ENCODE peak calls at places on chromosome 1, in ten cellular contexts. One of them, this sample, is unnamed.

GRCh38 chr1:7218210-7218832 is 433.1 kb downstream of the CAMTA1 start:
- DNase-seq in bronchial epithelial cell: peak
- DNase-seq in NCI-H82: peak
- DNase-seq in substantia nigra: no peak
- DNase-seq in amniotic stem cell: no peak
- DNase-seq in NCI-H460: peak
- DNase-seq in neuronal stem cell: peak
- DNase-seq in stimulated activated CD4-positive, alpha-beta T cell treated with anti-CD3 and anti-CD28 coated beads, Interleukin-1b, Interleukin-23, amount 100 ng/mL, for 24 hours: no peak
- DNase-seq in nucleus accumbens: no peak
- DNase-seq in amygdala: no peak
- DNase-seq in this sample: peak

GRCh38 chr1:143727263-143727662 is 244.5 kb downstream of the FAM72C start:
- DNase-seq in neuronal stem cell: no peak
- DNase-seq in substantia nigra: no peak
- DNase-seq in amniotic stem cell: no peak
- DNase-seq in nucleus accumbens: no peak
- DNase-seq in stimulated activated CD4-positive, alpha-beta T cell treated with anti-CD3 and anti-CD28 coated beads, Interleukin-1b, Interleukin-23, amount 100 ng/mL, for 24 hours: no peak
- DNase-seq in amygdala: no peak
- DNase-seq in NCI-H82: no peak
- DNase-seq in bronchial epithelial cell: no peak
- DNase-seq in NCI-H460: no peak
- DNase-seq in this sample: no peak

GRCh38 chr1:26275580-26276431 is 4.1 kb upstream of the SH3BGRL3 start:
- DNase-seq in bronchial epithelial cell: peak
- DNase-seq in neuronal stem cell: peak
- DNase-seq in stimulated activated CD4-positive, alpha-beta T cell treated with anti-CD3 and anti-CD28 coated beads, Interleukin-1b, Interleukin-23, amount 100 ng/mL, for 24 hours: peak
- DNase-seq in amygdala: peak
- DNase-seq in substantia nigra: peak
- DNase-seq in NCI-H460: peak
- DNase-seq in amniotic stem cell: peak
- DNase-seq in nucleus accumbens: peak
- DNase-seq in NCI-H82: peak
- DNase-seq in this sample: peak

GRCh38 chr1:186306533-186306932 is 68.5 kb downstream of the TPR start:
- DNase-seq in bronchial epithelial cell: no peak
- DNase-seq in stimulated activated CD4-positive, alpha-beta T cell treated with anti-CD3 and anti-CD28 coated beads, Interleukin-1b, Interleukin-23, amount 100 ng/mL, for 24 hours: no peak
- DNase-seq in substantia nigra: no peak
- DNase-seq in amygdala: no peak
- DNase-seq in NCI-H460: no peak
- DNase-seq in neuronal stem cell: no peak
- DNase-seq in nucleus accumbens: no peak
- DNase-seq in amniotic stem cell: no peak
- DNase-seq in NCI-H82: no peak
- DNase-seq in this sample: no peak

GRCh38 chr1:10724948-10725852 is 71.2 kb downstream of the CASZ1 start:
- DNase-seq in neuronal stem cell: no peak
- DNase-seq in NCI-H460: no peak
- DNase-seq in amygdala: no peak
- DNase-seq in substantia nigra: no peak
- DNase-seq in bronchial epithelial cell: no peak
- DNase-seq in NCI-H82: peak
- DNase-seq in nucleus accumbens: no peak
- DNase-seq in amniotic stem cell: peak
- DNase-seq in stimulated activated CD4-positive, alpha-beta T cell treated with anti-CD3 and anti-CD28 coated beads, Interleukin-1b, Interleukin-23, amount 100 ng/mL, for 24 hours: no peak
- DNase-seq in this sample: no peak

GRCh38 chr1:76095800-76096199 is 21.3 kb downstream of the ST6GALNAC3 start:
- DNase-seq in bronchial epithelial cell: no peak
- DNase-seq in neuronal stem cell: no peak
- DNase-seq in amniotic stem cell: no peak
- DNase-seq in nucleus accumbens: no peak
- DNase-seq in stimulated activated CD4-positive, alpha-beta T cell treated with anti-CD3 and anti-CD28 coated beads, Interleukin-1b, Interleukin-23, amount 100 ng/mL, for 24 hours: no peak
- DNase-seq in substantia nigra: no peak
- DNase-seq in NCI-H82: no peak
- DNase-seq in NCI-H460: no peak
- DNase-seq in amygdala: no peak
- DNase-seq in this sample: no peak

GRCh38 chr1:206114692-206115430 is 2.3 kb downstream of the AVPR1B start:
- DNase-seq in bronchial epithelial cell: no peak
- DNase-seq in amniotic stem cell: no peak
- DNase-seq in nucleus accumbens: no peak
- DNase-seq in NCI-H82: no peak
- DNase-seq in substantia nigra: no peak
- DNase-seq in amygdala: no peak
- DNase-seq in stimulated activated CD4-positive, alpha-beta T cell treated with anti-CD3 and anti-CD28 coated beads, Interleukin-1b, Interleukin-23, amount 100 ng/mL, for 24 hours: no peak
- DNase-seq in NCI-H460: no peak
- DNase-seq in neuronal stem cell: no peak
- DNase-seq in this sample: no peak

GRCh38 chr1:25036117-25036546 is 106.1 kb upstream of the RUNX3 start:
- DNase-seq in substantia nigra: no peak
- DNase-seq in nucleus accumbens: no peak
- DNase-seq in stimulated activated CD4-positive, alpha-beta T cell treated with anti-CD3 and anti-CD28 coated beads, Interleukin-1b, Interleukin-23, amount 100 ng/mL, for 24 hours: no peak
- DNase-seq in neuronal stem cell: no peak
- DNase-seq in NCI-H82: no peak
- DNase-seq in amygdala: no peak
- DNase-seq in NCI-H460: no peak
- DNase-seq in bronchial epithelial cell: no peak
- DNase-seq in amniotic stem cell: no peak
- DNase-seq in this sample: no peak

GRCh38 chr1:178819123-178819522 is 51.8 kb downstream of the ANGPTL1 start:
- DNase-seq in bronchial epithelial cell: peak
- DNase-seq in substantia nigra: no peak
- DNase-seq in amniotic stem cell: no peak
- DNase-seq in nucleus accumbens: no peak
- DNase-seq in stimulated activated CD4-positive, alpha-beta T cell treated with anti-CD3 and anti-CD28 coated beads, Interleukin-1b, Interleukin-23, amount 100 ng/mL, for 24 hours: no peak
- DNase-seq in NCI-H82: no peak
- DNase-seq in NCI-H460: no peak
- DNase-seq in amygdala: no peak
- DNase-seq in neuronal stem cell: no peak
- DNase-seq in this sample: no peak

GRCh38 chr1:214416417-214417212 is 134.8 kb downstream of the PTPN14 start:
- DNase-seq in amniotic stem cell: no peak
- DNase-seq in stimulated activated CD4-positive, alpha-beta T cell treated with anti-CD3 and anti-CD28 coated beads, Interleukin-1b, Interleukin-23, amount 100 ng/mL, for 24 hours: no peak
- DNase-seq in neuronal stem cell: no peak
- DNase-seq in nucleus accumbens: no peak
- DNase-seq in substantia nigra: no peak
- DNase-seq in NCI-H460: no peak
- DNase-seq in NCI-H82: no peak
- DNase-seq in bronchial epithelial cell: peak
- DNase-seq in amygdala: no peak
- DNase-seq in this sample: no peak

GRCh38 chr1:234730542-234731370 is 120.8 kb upstream of the IRF2BP2 start:
- DNase-seq in amygdala: no peak
- DNase-seq in bronchial epithelial cell: no peak
- DNase-seq in NCI-H82: no peak
- DNase-seq in substantia nigra: no peak
- DNase-seq in nucleus accumbens: no peak
- DNase-seq in stimulated activated CD4-positive, alpha-beta T cell treated with anti-CD3 and anti-CD28 coated beads, Interleukin-1b, Interleukin-23, amount 100 ng/mL, for 24 hours: no peak
- DNase-seq in neuronal stem cell: no peak
- DNase-seq in amniotic stem cell: no peak
- DNase-seq in NCI-H460: no peak
- DNase-seq in this sample: no peak

GRCh38 chr1:109667452-109668122 is at the start of gene GSTM2:
- DNase-seq in nucleus accumbens: no peak
- DNase-seq in NCI-H82: peak
- DNase-seq in amniotic stem cell: peak
- DNase-seq in NCI-H460: peak
- DNase-seq in substantia nigra: peak
- DNase-seq in amygdala: peak
- DNase-seq in stimulated activated CD4-positive, alpha-beta T cell treated with anti-CD3 and anti-CD28 coated beads, Interleukin-1b, Interleukin-23, amount 100 ng/mL, for 24 hours: peak
- DNase-seq in bronchial epithelial cell: peak
- DNase-seq in neuronal stem cell: peak
- DNase-seq in this sample: peak

GRCh38 chr1:241789061-241789460 is 58.9 kb upstream of the EXO1 start:
- DNase-seq in amniotic stem cell: no peak
- DNase-seq in bronchial epithelial cell: no peak
- DNase-seq in stimulated activated CD4-positive, alpha-beta T cell treated with anti-CD3 and anti-CD28 coated beads, Interleukin-1b, Interleukin-23, amount 100 ng/mL, for 24 hours: no peak
- DNase-seq in NCI-H460: no peak
- DNase-seq in neuronal stem cell: no peak
- DNase-seq in amygdala: no peak
- DNase-seq in substantia nigra: no peak
- DNase-seq in NCI-H82: no peak
- DNase-seq in nucleus accumbens: no peak
- DNase-seq in this sample: no peak

GRCh38 chr1:229364216-229365065 is 21.6 kb upstream of the CCSAP start:
- DNase-seq in neuronal stem cell: no peak
- DNase-seq in amniotic stem cell: no peak
- DNase-seq in substantia nigra: no peak
- DNase-seq in bronchial epithelial cell: no peak
- DNase-seq in nucleus accumbens: no peak
- DNase-seq in stimulated activated CD4-positive, alpha-beta T cell treated with anti-CD3 and anti-CD28 coated beads, Interleukin-1b, Interleukin-23, amount 100 ng/mL, for 24 hours: no peak
- DNase-seq in amygdala: no peak
- DNase-seq in NCI-H82: no peak
- DNase-seq in NCI-H460: no peak
- DNase-seq in this sample: no peak

GRCh38 chr1:192158181-192158580 is at the start of gene RGS18:
- DNase-seq in NCI-H460: no peak
- DNase-seq in NCI-H82: no peak
- DNase-seq in neuronal stem cell: no peak
- DNase-seq in bronchial epithelial cell: no peak
- DNase-seq in amygdala: no peak
- DNase-seq in amniotic stem cell: no peak
- DNase-seq in substantia nigra: no peak
- DNase-seq in nucleus accumbens: no peak
- DNase-seq in stimulated activated CD4-positive, alpha-beta T cell treated with anti-CD3 and anti-CD28 coated beads, Interleukin-1b, Interleukin-23, amount 100 ng/mL, for 24 hours: no peak
- DNase-seq in this sample: peak

GRCh38 chr1:8962812-8963669 is 17.4 kb downstream of the CA6 start:
- DNase-seq in NCI-H460: peak
- DNase-seq in stimulated activated CD4-positive, alpha-beta T cell treated with anti-CD3 and anti-CD28 coated beads, Interleukin-1b, Interleukin-23, amount 100 ng/mL, for 24 hours: no peak
- DNase-seq in neuronal stem cell: no peak
- DNase-seq in amniotic stem cell: no peak
- DNase-seq in bronchial epithelial cell: peak
- DNase-seq in nucleus accumbens: no peak
- DNase-seq in NCI-H82: peak
- DNase-seq in substantia nigra: no peak
- DNase-seq in amygdala: no peak
- DNase-seq in this sample: peak

GRCh38 chr1:191022856-191023255 is 545.2 kb upstream of the BRINP3 start:
- DNase-seq in NCI-H460: no peak
- DNase-seq in amniotic stem cell: peak
- DNase-seq in NCI-H82: no peak
- DNase-seq in stimulated activated CD4-positive, alpha-beta T cell treated with anti-CD3 and anti-CD28 coated beads, Interleukin-1b, Interleukin-23, amount 100 ng/mL, for 24 hours: no peak
- DNase-seq in nucleus accumbens: no peak
- DNase-seq in bronchial epithelial cell: peak
- DNase-seq in substantia nigra: no peak
- DNase-seq in neuronal stem cell: no peak
- DNase-seq in amygdala: no peak
- DNase-seq in this sample: no peak

GRCh38 chr1:48203287-48203900 is 19.1 kb upstream of the SLC5A9 start:
- DNase-seq in NCI-H82: peak
- DNase-seq in nucleus accumbens: no peak
- DNase-seq in stimulated activated CD4-positive, alpha-beta T cell treated with anti-CD3 and anti-CD28 coated beads, Interleukin-1b, Interleukin-23, amount 100 ng/mL, for 24 hours: no peak
- DNase-seq in neuronal stem cell: peak
- DNase-seq in bronchial epithelial cell: peak
- DNase-seq in amygdala: no peak
- DNase-seq in substantia nigra: no peak
- DNase-seq in amniotic stem cell: peak
- DNase-seq in NCI-H460: peak
- DNase-seq in this sample: no peak

GRCh38 chr1:26574018-26574417 is 44.5 kb downstream of the RPS6KA1 start:
- DNase-seq in NCI-H82: no peak
- DNase-seq in nucleus accumbens: no peak
- DNase-seq in bronchial epithelial cell: no peak
- DNase-seq in NCI-H460: no peak
- DNase-seq in substantia nigra: no peak
- DNase-seq in stimulated activated CD4-positive, alpha-beta T cell treated with anti-CD3 and anti-CD28 coated beads, Interleukin-1b, Interleukin-23, amount 100 ng/mL, for 24 hours: no peak
- DNase-seq in amniotic stem cell: no peak
- DNase-seq in neuronal stem cell: no peak
- DNase-seq in amygdala: no peak
- DNase-seq in this sample: no peak

GRCh38 chr1:16986596-16987361 is 6.4 kb upstream of the MFAP2 start:
- DNase-seq in bronchial epithelial cell: no peak
- DNase-seq in nucleus accumbens: no peak
- DNase-seq in NCI-H460: no peak
- DNase-seq in NCI-H82: peak
- DNase-seq in amygdala: no peak
- DNase-seq in substantia nigra: no peak
- DNase-seq in amniotic stem cell: no peak
- DNase-seq in stimulated activated CD4-positive, alpha-beta T cell treated with anti-CD3 and anti-CD28 coated beads, Interleukin-1b, Interleukin-23, amount 100 ng/mL, for 24 hours: no peak
- DNase-seq in neuronal stem cell: no peak
- DNase-seq in this sample: no peak

GRCh38 chr1:200483491-200484143 is 73.8 kb upstream of the ZNF281 start:
- DNase-seq in nucleus accumbens: no peak
- DNase-seq in stimulated activated CD4-positive, alpha-beta T cell treated with anti-CD3 and anti-CD28 coated beads, Interleukin-1b, Interleukin-23, amount 100 ng/mL, for 24 hours: peak
- DNase-seq in substantia nigra: no peak
- DNase-seq in NCI-H460: peak
- DNase-seq in NCI-H82: no peak
- DNase-seq in amygdala: no peak
- DNase-seq in bronchial epithelial cell: peak
- DNase-seq in amniotic stem cell: peak
- DNase-seq in neuronal stem cell: no peak
- DNase-seq in this sample: peak

GRCh38 chr1:28417441-28418277 is 48.1 kb downstream of the PHACTR4 start:
- DNase-seq in bronchial epithelial cell: peak
- DNase-seq in amygdala: no peak
- DNase-seq in amniotic stem cell: peak
- DNase-seq in neuronal stem cell: no peak
- DNase-seq in substantia nigra: no peak
- DNase-seq in nucleus accumbens: no peak
- DNase-seq in stimulated activated CD4-positive, alpha-beta T cell treated with anti-CD3 and anti-CD28 coated beads, Interleukin-1b, Interleukin-23, amount 100 ng/mL, for 24 hours: no peak
- DNase-seq in NCI-H460: peak
- DNase-seq in NCI-H82: no peak
- DNase-seq in this sample: no peak

GRCh38 chr1:156121441-156121840 is 6.9 kb downstream of the LMNA start:
- DNase-seq in amniotic stem cell: no peak
- DNase-seq in nucleus accumbens: no peak
- DNase-seq in neuronal stem cell: no peak
- DNase-seq in NCI-H460: no peak
- DNase-seq in stimulated activated CD4-positive, alpha-beta T cell treated with anti-CD3 and anti-CD28 coated beads, Interleukin-1b, Interleukin-23, amount 100 ng/mL, for 24 hours: no peak
- DNase-seq in NCI-H82: peak
- DNase-seq in substantia nigra: no peak
- DNase-seq in amygdala: no peak
- DNase-seq in bronchial epithelial cell: no peak
- DNase-seq in this sample: no peak

GRCh38 chr1:201772178-201772577 is 56.8 kb upstream of the IPO9 start:
- DNase-seq in NCI-H82: no peak
- DNase-seq in bronchial epithelial cell: peak
- DNase-seq in NCI-H460: no peak
- DNase-seq in amniotic stem cell: no peak
- DNase-seq in nucleus accumbens: no peak
- DNase-seq in neuronal stem cell: no peak
- DNase-seq in stimulated activated CD4-positive, alpha-beta T cell treated with anti-CD3 and anti-CD28 coated beads, Interleukin-1b, Interleukin-23, amount 100 ng/mL, for 24 hours: no peak
- DNase-seq in substantia nigra: no peak
- DNase-seq in amygdala: no peak
- DNase-seq in this sample: no peak

GRCh38 chr1:244280859-244281258 is 170.8 kb downstream of the ADSS2 start:
- DNase-seq in amygdala: no peak
- DNase-seq in stimulated activated CD4-positive, alpha-beta T cell treated with anti-CD3 and anti-CD28 coated beads, Interleukin-1b, Interleukin-23, amount 100 ng/mL, for 24 hours: no peak
- DNase-seq in amniotic stem cell: no peak
- DNase-seq in NCI-H82: no peak
- DNase-seq in NCI-H460: no peak
- DNase-seq in bronchial epithelial cell: peak
- DNase-seq in substantia nigra: no peak
- DNase-seq in nucleus accumbens: no peak
- DNase-seq in neuronal stem cell: no peak
- DNase-seq in this sample: no peak

GRCh38 chr1:213512316-213512715 is 461.3 kb downstream of the RPS6KC1 start:
- DNase-seq in amygdala: no peak
- DNase-seq in neuronal stem cell: no peak
- DNase-seq in NCI-H82: peak
- DNase-seq in NCI-H460: no peak
- DNase-seq in stimulated activated CD4-positive, alpha-beta T cell treated with anti-CD3 and anti-CD28 coated beads, Interleukin-1b, Interleukin-23, amount 100 ng/mL, for 24 hours: no peak
- DNase-seq in substantia nigra: no peak
- DNase-seq in nucleus accumbens: no peak
- DNase-seq in bronchial epithelial cell: no peak
- DNase-seq in amniotic stem cell: no peak
- DNase-seq in this sample: no peak

GRCh38 chr1:64623750-64624445 is 121.0 kb upstream of the RAVER2 start:
- DNase-seq in neuronal stem cell: no peak
- DNase-seq in NCI-H82: peak
- DNase-seq in amniotic stem cell: no peak
- DNase-seq in nucleus accumbens: no peak
- DNase-seq in substantia nigra: no peak
- DNase-seq in stimulated activated CD4-positive, alpha-beta T cell treated with anti-CD3 and anti-CD28 coated beads, Interleukin-1b, Interleukin-23, amount 100 ng/mL, for 24 hours: no peak
- DNase-seq in bronchial epithelial cell: peak
- DNase-seq in amygdala: no peak
- DNase-seq in NCI-H460: no peak
- DNase-seq in this sample: no peak

GRCh38 chr1:172117800-172118199 is 276.5 kb downstream of the DNM3 start:
- DNase-seq in bronchial epithelial cell: no peak
- DNase-seq in stimulated activated CD4-positive, alpha-beta T cell treated with anti-CD3 and anti-CD28 coated beads, Interleukin-1b, Interleukin-23, amount 100 ng/mL, for 24 hours: no peak
- DNase-seq in substantia nigra: no peak
- DNase-seq in neuronal stem cell: no peak
- DNase-seq in nucleus accumbens: no peak
- DNase-seq in NCI-H82: no peak
- DNase-seq in amygdala: no peak
- DNase-seq in NCI-H460: no peak
- DNase-seq in amniotic stem cell: no peak
- DNase-seq in this sample: no peak